ENCODE peak calls at places on chromosome 21, in six cellular contexts. X is K562, Y is neuronal stem cell, Q is fibroblast of lung, L is neural progenitor cell, Z is IMR-90. E is an unnamed sample.
A peak's percentile ranks its signal among the peaks of the same experiment; 100 is the strongest.

GRCh38 chr21:9837946-9838801 is 683.2 kb upstream of the TPTE start:
- DNase-seq in Z (no peak), Y (no peak), Q (no peak), X (peak; percentile 44), L (no peak), E (no peak)

GRCh38 chr21:15992171-15992570 is 262.4 kb downstream of the USP25 start:
- DNase-seq in Q (peak; percentile 62), X (no peak), L (no peak), Y (no peak), Z (peak; percentile 63), E (no peak)

GRCh38 chr21:44421901-44422840 is 33.1 kb upstream of the LRRC3 start:
- DNase-seq in Y (no peak), Q (no peak), L (no peak), Z (no peak), X (no peak), E (no peak)

GRCh38 chr21:40270134-40270533 is 402.9 kb downstream of the PCP4 start:
- DNase-seq in Y (no peak), Q (no peak), Z (no peak), X (no peak), L (no peak), E (no peak)

GRCh38 chr21:31161157-31161556 is 122.9 kb upstream of the KRTAP19-8 start:
- DNase-seq in Z (peak; percentile 15), X (no peak), L (peak; percentile 63), Q (peak; percentile 6), Y (no peak), E (no peak)

GRCh38 chr21:36539434-36540150 is 59.7 kb upstream of the CLDN14 start:
- DNase-seq in Z (no peak), X (no peak), Y (no peak), L (no peak), Q (no peak), E (no peak)

GRCh38 chr21:36436829-36437744 is 42.8 kb downstream of the CLDN14 start:
- DNase-seq in X (no peak), Q (no peak), Z (no peak), L (no peak), Y (no peak), E (no peak)

GRCh38 chr21:15063081-15063820 is 1.5 kb downstream of the NRIP1 start:
- DNase-seq in L (peak; percentile 40), X (no peak), Y (no peak), Q (no peak), Z (peak; percentile 18), E (no peak)

GRCh38 chr21:23020969-23021368 is 2022.8 kb downstream of the NCAM2 start:
- DNase-seq in Y (no peak), Q (no peak), X (no peak), L (no peak), Z (no peak), E (no peak)

GRCh38 chr21:17537299-17537698 is 24.5 kb downstream of the CXADR start:
- DNase-seq in Q (peak; percentile 15), Z (no peak), L (no peak), X (no peak), Y (no peak), E (no peak)

GRCh38 chr21:32087452-32087851 is 191.4 kb downstream of the MIS18A start:
- DNase-seq in Q (no peak), L (no peak), X (no peak), Y (no peak), Z (no peak), E (no peak)

GRCh38 chr21:43927591-43928229 is 62.7 kb downstream of the AGPAT3 start:
- DNase-seq in X (peak; percentile 59), L (no peak), Z (no peak), Y (no peak), Q (no peak), E (no peak)

GRCh38 chr21:27154451-27155129 is 187.7 kb upstream of the ADAMTS5 start:
- DNase-seq in Z (peak; percentile 12), L (no peak), Y (no peak), Q (no peak), X (no peak), E (no peak)

GRCh38 chr21:17834639-17835354 is 15.6 kb upstream of the C21orf91 start:
- DNase-seq in Z (no peak), L (no peak), Y (no peak), Q (no peak), X (no peak), E (no peak)

GRCh38 chr21:43733529-43734071 is 14.7 kb downstream of the PDXK start:
- DNase-seq in Q (peak; percentile 62), L (no peak), Z (peak; percentile 79), Y (no peak), X (no peak), E (no peak)

GRCh38 chr21:25862596-25862995 is 127.8 kb downstream of the GABPA start:
- DNase-seq in Q (peak; percentile 68), L (peak; percentile 32), Y (no peak), Z (peak; percentile 39), X (peak; percentile 43), E (no peak)

GRCh38 chr21:25385912-25386474 is 221.3 kb downstream of the MRPL39 start:
- DNase-seq in Z (peak; percentile 77), Y (peak; percentile 58), X (peak; percentile 49), Q (peak; percentile 78), L (peak; percentile 78), E (no peak)

GRCh38 chr21:27534211-27534610 is 567.3 kb upstream of the ADAMTS5 start:
- DNase-seq in Z (no peak), Q (no peak), L (no peak), Y (no peak), X (no peak), E (no peak)

GRCh38 chr21:36349315-36349714 is 29.3 kb downstream of the MORC3 start:
- DNase-seq in Q (no peak), X (no peak), Z (no peak), Y (no peak), L (no peak), E (no peak)

GRCh38 chr21:14901482-14901958 is 163.3 kb downstream of the NRIP1 start:
- DNase-seq in Y (no peak), X (no peak), Z (peak; percentile 64), Q (peak; percentile 19), L (no peak), E (no peak)

GRCh38 chr21:36494557-36494956 is 14.6 kb upstream of the CLDN14 start:
- DNase-seq in Q (no peak), Y (no peak), X (no peak), Z (no peak), L (no peak), E (no peak)

GRCh38 chr21:14691924-14692323 is 145.8 kb upstream of the SAMSN1 start:
- DNase-seq in Y (no peak), Z (no peak), Q (no peak), X (no peak), L (no peak), E (no peak)

GRCh38 chr21:26448751-26449150 is 124.3 kb downstream of the CYYR1 start:
- DNase-seq in Q (no peak), Y (no peak), L (no peak), X (no peak), Z (no peak), E (no peak)

GRCh38 chr21:26811031-26811430 is 34.2 kb downstream of the ADAMTS1 start:
- DNase-seq in Q (peak; percentile 49), Y (no peak), L (no peak), X (no peak), Z (peak; percentile 82), E (no peak)

GRCh38 chr21:26405071-26405470 is 168.0 kb downstream of the CYYR1 start:
- DNase-seq in Z (peak; percentile 18), X (no peak), Q (peak; percentile 13), L (no peak), Y (no peak), E (no peak)

GRCh38 chr21:30714946-30715345 is 3.6 kb downstream of the KRTAP21-3 start:
- DNase-seq in Y (no peak), X (no peak), Z (no peak), Q (no peak), L (no peak), E (no peak)

GRCh38 chr21:31366825-31367224 is 22.8 kb upstream of the TIAM1 start:
- DNase-seq in Y (no peak), Z (peak; percentile 86), X (no peak), L (no peak), Q (peak; percentile 86), E (no peak)

GRCh38 chr21:15098908-15099307 is 34.1 kb upstream of the NRIP1 start:
- DNase-seq in Z (no peak), Y (no peak), L (no peak), X (no peak), Q (no peak), E (no peak)

GRCh38 chr21:15441060-15441493 is 288.7 kb upstream of the USP25 start:
- DNase-seq in X (no peak), Q (no peak), Y (peak; percentile 93), Z (no peak), L (peak; percentile 84), E (no peak)

GRCh38 chr21:33977721-33978369 is 62.2 kb upstream of the ATP5PO start:
- DNase-seq in Y (no peak), Q (no peak), Z (no peak), X (no peak), L (no peak), E (no peak)

GRCh38 chr21:33976980-33977720 is 61.5 kb upstream of the ATP5PO start:
- DNase-seq in L (no peak), X (no peak), Q (peak; percentile 33), Y (no peak), Z (no peak), E (peak; percentile 13)

GRCh38 chr21:33975548-33976081 is 60.0 kb upstream of the ATP5PO start:
- DNase-seq in L (no peak), Q (no peak), Z (peak; percentile 43), Y (no peak), X (no peak), E (no peak)

GRCh38 chr21:33974513-33975468 is 59.2 kb upstream of the ATP5PO start:
- DNase-seq in Z (no peak), X (no peak), Y (no peak), L (no peak), Q (no peak), E (no peak)

GRCh38 chr21:33976082-33976979 is 60.7 kb upstream of the ATP5PO start:
- DNase-seq in L (no peak), Q (peak; percentile 90), Y (no peak), X (peak; percentile 86), Z (peak; percentile 94), E (peak; percentile 43)
- H2AFZ ChIP-seq in L (no peak overlapping the region), Q (peak overlapping the region; percentile 58), Y (peak overlapping the region; percentile 80), X (peak overlapping the region; percentile 96), Z (peak overlapping the region; percentile 74), E (peak overlapping the region; percentile 52)

GRCh38 chr21:38988211-38989096 is 182.7 kb downstream of the ETS2 start:
- DNase-seq in L (peak; percentile 48), Z (no peak), Q (no peak), X (no peak), Y (no peak), E (no peak)
- H2AFZ ChIP-seq in L (no peak overlapping the region), Z (no peak overlapping the region), Q (no peak overlapping the region), X (no peak overlapping the region), Y (no peak overlapping the region), E (no peak overlapping the region)

DNA sequence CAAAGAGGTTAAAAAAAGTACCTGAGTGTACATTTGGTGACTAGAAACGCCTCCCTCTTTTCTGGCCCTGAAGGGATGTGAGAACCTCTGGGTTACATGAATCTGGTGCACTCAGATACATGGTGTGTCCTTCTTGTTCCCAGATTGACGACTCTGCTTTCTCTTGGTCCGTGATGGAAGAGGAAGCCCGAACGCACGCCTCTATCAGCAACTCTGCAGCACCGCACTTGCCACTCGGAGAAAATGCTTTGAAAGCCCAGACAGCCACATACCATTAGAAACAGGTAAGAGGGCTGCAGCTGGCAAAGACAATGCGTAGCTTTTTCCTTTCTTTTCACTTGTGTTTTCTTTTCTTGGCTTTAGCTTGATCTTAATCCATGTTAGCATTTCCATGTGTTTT is 21.1 kb upstream of the ZBTB21 start:
- DNase-seq in Z (no peak), Q (no peak), X (no peak), Y (no peak), L (no peak), E (no peak)
- H2AFZ ChIP-seq in Z (no peak overlapping the region), Q (no peak overlapping the region), X (no peak overlapping the region), Y (no peak overlapping the region), L (no peak overlapping the region), E (no peak overlapping the region)

GRCh38 chr21:45439901-45440461 is 35.0 kb downstream of the COL18A1 start:
- DNase-seq in Z (no peak), Y (no peak), L (no peak), X (no peak), Q (no peak), E (no peak)
- H2AFZ ChIP-seq in Z (no peak overlapping the region), Y (no peak overlapping the region), L (no peak overlapping the region), X (no peak overlapping the region), Q (no peak overlapping the region), E (no peak overlapping the region)